ENCODE peak calls at places on chromosomes 3 and 15, in nine cellular contexts. F is CD8-positive, alpha-beta T cell; C is tibial artery; I is CD8-positive, alpha-beta memory T cell; K is K562; L is H1; N is mammary epithelial cell; Y is cardiac muscle cell; X is GM23338. G is an unnamed sample.

GRCh38 chr15:70835415-70835814 is 18.5 kb downstream of the LARP6 start:
- DNase-seq in K (no peak), I (no peak), F (no peak), C (peak; percentile 91), N (no peak), X (no peak), L (no peak), Y (no peak), G (no peak)

GRCh38 chr3:139414608-139415224 is 25.3 kb upstream of the COPB2 start:
- DNase-seq in Y (no peak), X (no peak), L (no peak), N (no peak), F (no peak), I (no peak), K (no peak), C (no peak), G (no peak)

GRCh38 chr15:44099671-44100070 is 95.4 kb downstream of the FRMD5 start:
- DNase-seq in X (no peak), F (no peak), K (no peak), N (no peak), I (no peak), L (no peak), C (no peak), Y (peak; percentile 80), G (no peak)

GRCh38 chr15:33089878-33090757 is 104.4 kb downstream of the FMN1 start:
- DNase-seq in L (no peak), N (peak; percentile 79), Y (peak; percentile 64), I (no peak), C (no peak), K (no peak), F (no peak), X (no peak), G (peak; percentile 83)

GRCh38 chr3:113148307-113148703 is 63.1 kb upstream of the BOC start:
- DNase-seq in L (no peak), X (no peak), F (no peak), Y (no peak), N (peak; percentile 46), I (no peak), C (no peak), K (no peak), G (peak; percentile 7)

GRCh38 chr3:43774799-43775198 is 84.1 kb downstream of the ABHD5 start:
- DNase-seq in L (no peak), Y (no peak), C (no peak), K (no peak), X (no peak), F (no peak), I (no peak), N (no peak), G (no peak)

GRCh38 chr15:62770111-62770660 is 272.4 kb upstream of the TPM1 start:
- DNase-seq in N (no peak), F (no peak), K (no peak), C (no peak), L (no peak), Y (no peak), I (no peak), X (no peak), G (no peak)

GRCh38 chr15:66923438-66923881 is 141.9 kb upstream of the SMAD3 start:
- DNase-seq in F (no peak), K (peak; percentile 59), C (no peak), I (no peak), Y (no peak), X (peak; percentile 88), N (no peak), L (peak; percentile 87), G (peak; percentile 68)

GRCh38 chr3:157282261-157283191 is 122.6 kb upstream of the CCNL1 start:
- DNase-seq in N (peak; percentile 55), Y (peak; percentile 95), I (no peak), F (no peak), L (no peak), C (peak; percentile 82), X (no peak), K (no peak), G (no peak)

GRCh38 chr15:85766007-85766831 is 28.5 kb downstream of the KLHL25 start:
- DNase-seq in N (no peak), F (no peak), L (peak; percentile 61), C (no peak), I (no peak), X (no peak), Y (no peak), K (no peak), G (no peak)

GRCh38 chr15:70001859-70002258 is 95.9 kb downstream of the TLE3 start:
- DNase-seq in N (no peak), K (no peak), I (no peak), L (no peak), F (no peak), Y (no peak), X (no peak), C (no peak), G (no peak)

GRCh38 chr3:141998674-141999290 is 122.3 kb downstream of the ATP1B3 start:
- DNase-seq in N (peak; percentile 15), I (no peak), F (no peak), C (no peak), Y (peak; percentile 40), X (no peak), L (no peak), K (no peak), G (peak; percentile 16)

GRCh38 chr3:111972891-111973290 is 5.9 kb upstream of the ABHD10 start:
- DNase-seq in C (no peak), K (no peak), Y (no peak), I (no peak), L (no peak), N (no peak), F (no peak), X (no peak), G (no peak)

GRCh38 chr3:53833650-53834049 is 12.6 kb downstream of the CHDH start:
- DNase-seq in C (no peak), I (no peak), N (no peak), Y (no peak), L (no peak), F (no peak), X (no peak), K (no peak), G (no peak)

GRCh38 chr3:132134611-132135010 is 99.8 kb upstream of the CPNE4 start:
- DNase-seq in N (peak; percentile 90), K (no peak), C (no peak), L (no peak), F (no peak), I (no peak), Y (peak; percentile 82), X (no peak), G (no peak)

GRCh38 chr3:151579571-151580270 is 118.9 kb upstream of the IGSF10 start:
- DNase-seq in K (peak; percentile 26), N (no peak), C (peak; percentile 45), I (no peak), F (no peak), L (no peak), X (no peak), Y (peak; percentile 87), G (no peak)

GRCh38 chr3:4744405-4745239 is 234.6 kb upstream of the BHLHE40 start:
- DNase-seq in K (no peak), X (no peak), F (no peak), C (no peak), Y (peak; percentile 34), L (no peak), I (no peak), N (no peak), G (peak; percentile 56)

GRCh38 chr3:45580142-45580541 is 14.4 kb upstream of the LIMD1 start:
- DNase-seq in I (no peak), L (no peak), F (no peak), X (no peak), K (no peak), Y (no peak), N (no peak), C (no peak), G (peak; percentile 75)

DNA sequence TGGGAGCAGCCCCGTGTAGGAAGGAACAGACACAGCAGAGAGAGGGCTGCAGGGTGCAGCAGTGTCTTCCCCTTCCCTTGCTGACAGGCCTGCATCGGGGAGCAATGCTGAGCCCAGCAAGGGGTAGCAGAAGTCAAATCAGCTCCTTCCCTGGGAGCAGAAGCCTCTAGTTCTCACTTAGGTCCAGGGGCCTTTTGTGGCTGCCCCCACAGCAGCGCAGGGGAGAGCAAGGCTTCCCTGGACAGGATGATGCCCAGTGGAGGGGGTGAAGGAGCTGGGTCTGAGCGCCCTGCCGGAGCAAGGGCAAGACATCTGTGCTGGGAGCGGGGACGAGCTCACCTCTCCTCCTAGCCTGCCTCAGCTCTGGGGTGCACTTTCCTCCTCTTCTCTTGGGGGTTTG is 827 bp downstream of the PLCB2 start:
- DNase-seq in C (no peak), L (no peak), F (no peak), X (no peak), K (no peak), N (no peak), I (no peak), Y (no peak), G (no peak)
- H3K4me3 ChIP-seq in C (peak overlapping the region; percentile 22), L (no peak overlapping the region), F (peak overlapping the region; percentile 92), X (no peak overlapping the region), K (no peak overlapping the region), N (no peak overlapping the region), I (peak overlapping the region; percentile 100), Y (no peak overlapping the region), G (peak overlapping the region; percentile 30)

DNA sequence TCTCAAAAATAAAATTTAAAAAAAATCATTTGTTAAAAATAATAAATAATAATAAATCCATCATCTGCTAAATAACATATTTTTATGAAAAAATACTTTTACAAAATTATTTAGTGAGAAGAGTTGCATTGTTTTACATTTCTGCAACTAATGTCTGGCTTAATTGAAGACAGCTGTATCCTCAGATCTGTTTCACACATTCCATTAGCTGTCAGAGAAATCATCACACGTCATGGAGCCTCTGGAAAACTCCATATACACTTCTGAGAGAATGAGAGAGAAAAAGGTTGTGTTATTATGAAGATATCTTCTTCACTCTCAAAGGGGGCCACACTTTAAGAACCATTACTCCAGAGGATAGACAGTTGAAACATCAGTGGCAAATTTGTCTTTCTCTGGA is 40.8 kb downstream of the CMSS1 start:
- DNase-seq in K (no peak), C (no peak), F (no peak), I (no peak), Y (no peak), L (no peak), N (no peak), X (no peak), G (no peak)
- H3K4me1 ChIP-seq in K (no peaks in the 10 kb centered on the region), C (peaks cover 54% of the 10 kb centered on the region), F (no peaks in the 10 kb centered on the region), I (no peaks in the 10 kb centered on the region), Y (no peaks in the 10 kb centered on the region), L (peaks cover 6% of the 10 kb centered on the region), N (peaks cover 13% of the 10 kb centered on the region), X (peaks cover 23% of the 10 kb centered on the region), G (peaks cover 11% of the 10 kb centered on the region)

DNA sequence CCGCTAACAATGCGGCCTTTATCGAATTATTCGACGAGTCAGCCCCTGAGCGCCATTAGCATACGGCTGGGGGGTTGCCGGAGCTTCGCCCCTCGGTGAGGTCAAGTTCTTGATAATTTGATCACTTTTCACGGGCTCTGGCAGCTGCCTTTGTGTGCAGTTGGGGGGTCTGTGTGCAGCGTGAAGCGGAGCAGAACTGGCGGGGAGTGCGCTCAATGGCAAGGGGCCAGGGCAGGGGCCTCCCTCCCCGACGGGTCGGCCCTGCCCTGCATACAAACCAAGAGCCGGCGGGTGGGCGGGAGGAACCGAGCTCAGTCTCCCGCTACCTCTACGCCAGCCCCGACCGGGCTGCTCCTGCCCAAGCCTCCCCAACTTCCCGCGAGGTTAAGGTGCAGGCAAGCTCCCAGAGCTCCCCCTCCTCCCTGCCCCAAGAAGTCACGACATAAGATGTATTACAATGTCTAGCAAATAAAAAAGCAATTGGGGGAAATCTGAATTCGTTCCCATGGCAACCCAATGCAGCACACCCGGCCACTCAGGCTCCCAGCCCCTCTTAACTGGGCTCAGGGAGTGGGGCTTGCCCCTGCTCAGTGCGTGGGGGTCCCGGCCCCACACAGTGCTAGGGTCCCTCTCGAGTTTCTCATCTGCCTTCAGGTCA is 34.1 kb upstream of the POLG start:
- DNase-seq in K (no peak), C (no peak), F (no peak), Y (no peak), X (peak; percentile 82), I (no peak), N (no peak), L (peak; percentile 83), G (no peak)
- H3K27me3 ChIP-seq in K (peaks cover 66% of the 10 kb centered on the region), C (peaks cover 12% of the 10 kb centered on the region), F (peaks cover 52% of the 10 kb centered on the region), Y (peaks cover 100% of the 10 kb centered on the region), X (peaks cover 100% of the 10 kb centered on the region), I (peaks cover 60% of the 10 kb centered on the region), N (peaks cover 75% of the 10 kb centered on the region), L (peaks cover 99% of the 10 kb centered on the region), G (peaks cover 7% of the 10 kb centered on the region)

GRCh38 chr3:69838696-69839515 is 99.6 kb downstream of the MITF start:
- DNase-seq in Y (no peak), K (no peak), F (no peak), X (no peak), L (no peak), N (no peak), I (no peak), C (no peak), G (no peak)
- H3K4me3 ChIP-seq in Y (no peak overlapping the region), K (no peak overlapping the region), F (no peak overlapping the region), X (no peak overlapping the region), L (no peak overlapping the region), N (no peak overlapping the region), I (no peak overlapping the region), C (no peak overlapping the region), G (no peak overlapping the region)